ENCODE peak calls at places on chromosomes 7 and 10, in six cellular contexts. One of them, this sample, is unnamed.
A peak's percentile ranks its signal among the peaks of the same experiment; 100 is the strongest.

GRCh38 chr10:73218466-73219191 is 28.4 kb downstream of the DNAJC9 start:
- DNase-seq in neuronal stem cell: no peak
- DNase-seq in H1: no peak
- DNase-seq in H9: no peak
- DNase-seq in IMR-90: peak; percentile 28
- DNase-seq in mesenchymal stem cell: peak; percentile 40
- DNase-seq in this sample: peak; percentile 49

GRCh38 chr7:130901209-130901783 is 167.3 kb upstream of the KLF14 start:
- DNase-seq in neuronal stem cell: no peak
- DNase-seq in H1: no peak
- DNase-seq in H9: no peak
- DNase-seq in IMR-90: peak; percentile 97
- DNase-seq in mesenchymal stem cell: peak; percentile 81
- DNase-seq in this sample: no peak

GRCh38 chr10:58393317-58393716 is 8.1 kb downstream of the TFAM start:
- DNase-seq in neuronal stem cell: no peak
- DNase-seq in H1: no peak
- DNase-seq in H9: no peak
- DNase-seq in IMR-90: peak; percentile 8
- DNase-seq in mesenchymal stem cell: peak; percentile 30
- DNase-seq in this sample: no peak

GRCh38 chr7:2774280-2774679 is 69.8 kb downstream of the GNA12 start:
- DNase-seq in neuronal stem cell: no peak
- DNase-seq in H1: no peak
- DNase-seq in H9: no peak
- DNase-seq in IMR-90: no peak
- DNase-seq in mesenchymal stem cell: no peak
- DNase-seq in this sample: peak; percentile 82

GRCh38 chr7:327991-328702 is 38.2 kb downstream of the FOXL3 start:
- DNase-seq in neuronal stem cell: no peak
- DNase-seq in H1: no peak
- DNase-seq in H9: no peak
- DNase-seq in IMR-90: no peak
- DNase-seq in mesenchymal stem cell: no peak
- DNase-seq in this sample: no peak

GRCh38 chr10:70613941-70614340 is 11.4 kb upstream of the PRF1 start:
- DNase-seq in neuronal stem cell: no peak
- DNase-seq in H1: no peak
- DNase-seq in H9: no peak
- DNase-seq in IMR-90: no peak
- DNase-seq in mesenchymal stem cell: no peak
- DNase-seq in this sample: no peak

GRCh38 chr7:6106140-6106904 is 75.1 kb downstream of the ANKRD61 start:
- DNase-seq in neuronal stem cell: no peak
- DNase-seq in H1: no peak
- DNase-seq in H9: no peak
- DNase-seq in IMR-90: peak; percentile 38
- DNase-seq in mesenchymal stem cell: peak; percentile 61
- DNase-seq in this sample: peak; percentile 84

GRCh38 chr10:113520606-113521481 is 32.0 kb upstream of the HABP2 start:
- DNase-seq in neuronal stem cell: peak; percentile 62
- DNase-seq in H1: no peak
- DNase-seq in H9: peak; percentile 75
- DNase-seq in IMR-90: peak; percentile 70
- DNase-seq in mesenchymal stem cell: peak; percentile 72
- DNase-seq in this sample: peak; percentile 69

GRCh38 chr7:23393636-23394035 is 76.7 kb downstream of the IGF2BP3 start:
- DNase-seq in neuronal stem cell: no peak
- DNase-seq in H1: no peak
- DNase-seq in H9: no peak
- DNase-seq in IMR-90: no peak
- DNase-seq in mesenchymal stem cell: no peak
- DNase-seq in this sample: no peak

GRCh38 chr7:26705567-26705966 is 158.8 kb downstream of the SKAP2 start:
- DNase-seq in neuronal stem cell: no peak
- DNase-seq in H1: no peak
- DNase-seq in H9: no peak
- DNase-seq in IMR-90: peak; percentile 97
- DNase-seq in mesenchymal stem cell: peak; percentile 68
- DNase-seq in this sample: no peak

GRCh38 chr7:155222046-155222445 is 75.6 kb upstream of the INSIG1 start:
- DNase-seq in neuronal stem cell: no peak
- DNase-seq in H1: no peak
- DNase-seq in H9: no peak
- DNase-seq in IMR-90: no peak
- DNase-seq in mesenchymal stem cell: no peak
- DNase-seq in this sample: no peak

GRCh38 chr7:110868458-110868857 is 222.5 kb upstream of the LRRN3 start:
- DNase-seq in neuronal stem cell: no peak
- DNase-seq in H1: no peak
- DNase-seq in H9: no peak
- DNase-seq in IMR-90: no peak
- DNase-seq in mesenchymal stem cell: peak; percentile 3
- DNase-seq in this sample: no peak

GRCh38 chr10:29689001-29689400 is 54.2 kb upstream of the SVIL start:
- DNase-seq in neuronal stem cell: no peak
- DNase-seq in H1: no peak
- DNase-seq in H9: no peak
- DNase-seq in IMR-90: peak; percentile 84
- DNase-seq in mesenchymal stem cell: peak; percentile 83
- DNase-seq in this sample: no peak

GRCh38 chr10:34491666-34492065 is 323.4 kb downstream of the PARD3 start:
- DNase-seq in neuronal stem cell: no peak
- DNase-seq in H1: no peak
- DNase-seq in H9: no peak
- DNase-seq in IMR-90: no peak
- DNase-seq in mesenchymal stem cell: peak; percentile 33
- DNase-seq in this sample: no peak

GRCh38 chr10:4285121-4285520 is 500.1 kb upstream of the KLF6 start:
- DNase-seq in neuronal stem cell: no peak
- DNase-seq in H1: no peak
- DNase-seq in H9: no peak
- DNase-seq in IMR-90: peak; percentile 32
- DNase-seq in mesenchymal stem cell: peak; percentile 82
- DNase-seq in this sample: no peak

GRCh38 chr10:89203237-89203636 is 3.9 kb downstream of the CH25H start:
- DNase-seq in neuronal stem cell: no peak
- DNase-seq in H1: no peak
- DNase-seq in H9: no peak
- DNase-seq in IMR-90: peak; percentile 72
- DNase-seq in mesenchymal stem cell: peak; percentile 21
- DNase-seq in this sample: no peak

GRCh38 chr10:101233863-101234262 is 4.6 kb upstream of the LBX1 start:
- DNase-seq in neuronal stem cell: no peak
- DNase-seq in H1: no peak
- DNase-seq in H9: no peak
- DNase-seq in IMR-90: no peak
- DNase-seq in mesenchymal stem cell: no peak
- DNase-seq in this sample: no peak

GRCh38 chr10:34789993-34790506 is 25.0 kb downstream of the PARD3 start:
- DNase-seq in neuronal stem cell: no peak
- DNase-seq in H1: no peak
- DNase-seq in H9: no peak
- DNase-seq in IMR-90: no peak
- DNase-seq in mesenchymal stem cell: no peak
- DNase-seq in this sample: no peak

GRCh38 chr10:131079314-131079713 is 232.2 kb downstream of the TCERG1L start:
- DNase-seq in neuronal stem cell: no peak
- DNase-seq in H1: no peak
- DNase-seq in H9: no peak
- DNase-seq in IMR-90: no peak
- DNase-seq in mesenchymal stem cell: no peak
- DNase-seq in this sample: no peak

GRCh38 chr7:151632750-151633515 is 113.2 kb upstream of the RHEB start:
- DNase-seq in neuronal stem cell: peak; percentile 46
- DNase-seq in H1: no peak
- DNase-seq in H9: peak; percentile 65
- DNase-seq in IMR-90: peak; percentile 23
- DNase-seq in mesenchymal stem cell: peak; percentile 79
- DNase-seq in this sample: peak; percentile 73

GRCh38 chr7:130994378-130995115 is 260.5 kb upstream of the KLF14 start:
- DNase-seq in neuronal stem cell: no peak
- DNase-seq in H1: no peak
- DNase-seq in H9: no peak
- DNase-seq in IMR-90: no peak
- DNase-seq in mesenchymal stem cell: no peak
- DNase-seq in this sample: no peak

GRCh38 chr7:26237035-26237807 is 35.7 kb downstream of the CBX3 start:
- DNase-seq in neuronal stem cell: no peak
- DNase-seq in H1: no peak
- DNase-seq in H9: no peak
- DNase-seq in IMR-90: no peak
- DNase-seq in mesenchymal stem cell: no peak
- DNase-seq in this sample: no peak

GRCh38 chr7:151451156-151451555 is 11.2 kb upstream of the CRYGN start:
- DNase-seq in neuronal stem cell: no peak
- DNase-seq in H1: no peak
- DNase-seq in H9: peak; percentile 15
- DNase-seq in IMR-90: no peak
- DNase-seq in mesenchymal stem cell: no peak
- DNase-seq in this sample: no peak

GRCh38 chr10:95896066-95896850 is 11.5 kb upstream of the CC2D2B start:
- DNase-seq in neuronal stem cell: no peak
- DNase-seq in H1: no peak
- DNase-seq in H9: no peak
- DNase-seq in IMR-90: no peak
- DNase-seq in mesenchymal stem cell: no peak
- DNase-seq in this sample: peak; percentile 97

GRCh38 chr7:12945901-12946300 is 258.5 kb downstream of the ARL4A start:
- DNase-seq in neuronal stem cell: no peak
- DNase-seq in H1: no peak
- DNase-seq in H9: no peak
- DNase-seq in IMR-90: no peak
- DNase-seq in mesenchymal stem cell: no peak
- DNase-seq in this sample: no peak

GRCh38 chr10:30185916-30186315 is 126.5 kb upstream of the JCAD start:
- DNase-seq in neuronal stem cell: no peak
- DNase-seq in H1: no peak
- DNase-seq in H9: no peak
- DNase-seq in IMR-90: peak; percentile 90
- DNase-seq in mesenchymal stem cell: peak; percentile 85
- DNase-seq in this sample: no peak

GRCh38 chr10:97411411-97411810 is 10.3 kb upstream of the RRP12 start:
- DNase-seq in neuronal stem cell: no peak
- DNase-seq in H1: no peak
- DNase-seq in H9: no peak
- DNase-seq in IMR-90: peak; percentile 37
- DNase-seq in mesenchymal stem cell: no peak
- DNase-seq in this sample: peak; percentile 46

GRCh38 chr7:32670105-32670504 is 174.8 kb downstream of the AVL9 start:
- DNase-seq in neuronal stem cell: peak; percentile 5
- DNase-seq in H1: no peak
- DNase-seq in H9: no peak
- DNase-seq in IMR-90: peak; percentile 45
- DNase-seq in mesenchymal stem cell: peak; percentile 74
- DNase-seq in this sample: peak; percentile 12

GRCh38 chr7:151083071-151083823 is at the start of gene TMUB1:
- DNase-seq in neuronal stem cell: no peak
- DNase-seq in H1: no peak
- DNase-seq in H9: peak; percentile 70
- DNase-seq in IMR-90: peak; percentile 51
- DNase-seq in mesenchymal stem cell: peak; percentile 70
- DNase-seq in this sample: peak; percentile 77

GRCh38 chr7:26081627-26082026 is 70.4 kb upstream of the NFE2L3 start:
- DNase-seq in neuronal stem cell: no peak
- DNase-seq in H1: no peak
- DNase-seq in H9: no peak
- DNase-seq in IMR-90: no peak
- DNase-seq in mesenchymal stem cell: no peak
- DNase-seq in this sample: no peak

DNA sequence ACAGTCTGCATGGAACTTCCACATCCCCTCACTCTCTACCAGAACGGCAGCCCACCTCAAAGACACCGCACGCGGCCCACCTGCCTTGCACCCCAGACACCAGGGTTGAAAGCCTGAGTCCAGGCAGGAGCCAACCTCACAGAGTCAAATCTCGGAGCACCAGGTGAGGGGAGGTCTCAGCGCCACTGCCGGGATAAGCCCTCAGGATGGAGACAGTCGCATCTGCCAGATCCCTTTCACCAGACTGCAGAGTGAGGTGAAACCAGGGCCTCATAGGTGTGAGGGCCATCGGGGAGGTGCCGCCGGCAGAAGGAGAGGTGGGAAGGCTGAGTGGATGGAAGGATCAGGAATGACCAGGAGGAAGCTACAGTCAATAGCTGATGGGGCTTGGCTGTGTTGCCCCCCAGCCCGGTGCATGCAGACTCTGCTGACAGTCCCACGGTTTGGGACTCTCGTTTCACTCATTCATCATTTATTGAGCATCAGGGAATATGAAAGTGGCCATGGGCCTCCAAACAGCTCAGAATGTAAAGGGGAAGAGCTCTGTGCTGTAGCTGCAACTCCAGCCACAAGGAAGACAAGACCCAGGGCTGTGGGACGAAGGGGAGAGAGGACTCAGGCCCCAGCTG is 315.0 kb downstream of the PTPRN2 start:
- DNase-seq in neuronal stem cell: no peak
- DNase-seq in H1: no peak
- DNase-seq in H9: peak; percentile 23
- DNase-seq in IMR-90: no peak
- DNase-seq in mesenchymal stem cell: no peak
- DNase-seq in this sample: no peak
- H3K14ac ChIP-seq in neuronal stem cell: no peak overlapping the region
- H3K14ac ChIP-seq in H1: no peak overlapping the region
- H3K14ac ChIP-seq in H9: peak overlapping the region; percentile 6
- H3K14ac ChIP-seq in IMR-90: no peak overlapping the region
- H3K14ac ChIP-seq in mesenchymal stem cell: no peak overlapping the region
- H3K14ac ChIP-seq in this sample: no peak overlapping the region

GRCh38 chr7:7183061-7183832 is 903 bp downstream of the C1GALT1 start:
- DNase-seq in neuronal stem cell: no peak
- DNase-seq in H1: no peak
- DNase-seq in H9: peak; percentile 48
- DNase-seq in IMR-90: no peak
- DNase-seq in mesenchymal stem cell: peak; percentile 45
- DNase-seq in this sample: peak; percentile 62
- H3K18ac ChIP-seq in neuronal stem cell: peak overlapping the region; percentile 91
- H3K18ac ChIP-seq in H1: peak overlapping the region; percentile 79
- H3K18ac ChIP-seq in H9: peak overlapping the region; percentile 36
- H3K18ac ChIP-seq in IMR-90: peak overlapping the region; percentile 25
- H3K18ac ChIP-seq in mesenchymal stem cell: peak overlapping the region; percentile 98
- H3K18ac ChIP-seq in this sample: peak overlapping the region; percentile 94

GRCh38 chr10:132146941-132147915 is 39.5 kb upstream of the DPYSL4 start:
- DNase-seq in neuronal stem cell: no peak
- DNase-seq in H1: no peak
- DNase-seq in H9: no peak
- DNase-seq in IMR-90: no peak
- DNase-seq in mesenchymal stem cell: no peak
- DNase-seq in this sample: no peak
- H3K14ac ChIP-seq in neuronal stem cell: peak overlapping the region; percentile 43
- H3K14ac ChIP-seq in H1: no peak overlapping the region
- H3K14ac ChIP-seq in H9: no peak overlapping the region
- H3K14ac ChIP-seq in IMR-90: no peak overlapping the region
- H3K14ac ChIP-seq in mesenchymal stem cell: no peak overlapping the region
- H3K14ac ChIP-seq in this sample: no peak overlapping the region

GRCh38 chr10:94545277-94546057 is at the start of gene HELLS:
- DNase-seq in neuronal stem cell: peak; percentile 89
- DNase-seq in H1: peak; percentile 67
- DNase-seq in H9: peak; percentile 92
- DNase-seq in IMR-90: peak; percentile 82
- DNase-seq in mesenchymal stem cell: peak; percentile 89
- DNase-seq in this sample: peak; percentile 96
- H3K18ac ChIP-seq in neuronal stem cell: peak within 1 kb of the TSS; percentile 96
- H3K18ac ChIP-seq in H1: peak within 1 kb of the TSS; percentile 99
- H3K18ac ChIP-seq in H9: peak within 1 kb of the TSS; percentile 92
- H3K18ac ChIP-seq in IMR-90: peak within 1 kb of the TSS; percentile 49
- H3K18ac ChIP-seq in mesenchymal stem cell: peak within 1 kb of the TSS; percentile 91
- H3K18ac ChIP-seq in this sample: peak within 1 kb of the TSS; percentile 71